ENCODE peak calls at places on chromosome 20, in ten cellular contexts. One of them, this sample, is unnamed.
A peak's percentile ranks its signal among the peaks of the same experiment; 100 is the strongest.

GRCh38 chr20:19661717-19662637 is 96.1 kb upstream of the RIN2 start:
- DNase-seq in heart right ventricle: peak; percentile 53
- DNase-seq in GM23248: peak; percentile 81
- DNase-seq in astrocyte: peak; percentile 35
- DNase-seq in aorta: no peak
- DNase-seq in psoas muscle: peak; percentile 29
- DNase-seq in pancreas: peak; percentile 54
- DNase-seq in naive thymus-derived CD4-positive, alpha-beta T cell: peak; percentile 34
- DNase-seq in ovary: peak; percentile 75
- DNase-seq in tibial nerve: peak; percentile 60
- DNase-seq in this sample: peak; percentile 58

GRCh38 chr20:62707281-62707941 is 1.2 kb upstream of the NTSR1 start:
- DNase-seq in aorta: no peak
- DNase-seq in psoas muscle: no peak
- DNase-seq in pancreas: peak; percentile 15
- DNase-seq in GM23248: no peak
- DNase-seq in heart right ventricle: no peak
- DNase-seq in ovary: no peak
- DNase-seq in naive thymus-derived CD4-positive, alpha-beta T cell: no peak
- DNase-seq in astrocyte: no peak
- DNase-seq in tibial nerve: no peak
- DNase-seq in this sample: no peak

GRCh38 chr20:739736-740135 is 28.6 kb downstream of the SLC52A3 start:
- DNase-seq in aorta: no peak
- DNase-seq in astrocyte: no peak
- DNase-seq in GM23248: no peak
- DNase-seq in ovary: no peak
- DNase-seq in naive thymus-derived CD4-positive, alpha-beta T cell: no peak
- DNase-seq in pancreas: no peak
- DNase-seq in psoas muscle: no peak
- DNase-seq in tibial nerve: no peak
- DNase-seq in heart right ventricle: no peak
- DNase-seq in this sample: no peak

GRCh38 chr20:3734111-3734843 is 1.8 kb downstream of the HSPA12B start:
- DNase-seq in aorta: no peak
- DNase-seq in pancreas: no peak
- DNase-seq in ovary: peak; percentile 54
- DNase-seq in naive thymus-derived CD4-positive, alpha-beta T cell: no peak
- DNase-seq in astrocyte: no peak
- DNase-seq in GM23248: no peak
- DNase-seq in psoas muscle: no peak
- DNase-seq in heart right ventricle: no peak
- DNase-seq in tibial nerve: no peak
- DNase-seq in this sample: peak; percentile 61

GRCh38 chr20:5845686-5846651 is 95.8 kb downstream of the SHLD1 start:
- DNase-seq in pancreas: no peak
- DNase-seq in ovary: no peak
- DNase-seq in naive thymus-derived CD4-positive, alpha-beta T cell: no peak
- DNase-seq in GM23248: peak; percentile 49
- DNase-seq in aorta: no peak
- DNase-seq in astrocyte: peak; percentile 18
- DNase-seq in psoas muscle: no peak
- DNase-seq in heart right ventricle: no peak
- DNase-seq in tibial nerve: no peak
- DNase-seq in this sample: no peak

GRCh38 chr20:37976862-37977261 is 56.4 kb downstream of the TTI1 start:
- DNase-seq in GM23248: no peak
- DNase-seq in naive thymus-derived CD4-positive, alpha-beta T cell: peak; percentile 16
- DNase-seq in aorta: no peak
- DNase-seq in ovary: no peak
- DNase-seq in tibial nerve: no peak
- DNase-seq in astrocyte: no peak
- DNase-seq in psoas muscle: no peak
- DNase-seq in heart right ventricle: no peak
- DNase-seq in pancreas: no peak
- DNase-seq in this sample: no peak

GRCh38 chr20:61919675-61920365 is 145.9 kb downstream of the TAF4 start:
- DNase-seq in astrocyte: no peak
- DNase-seq in psoas muscle: no peak
- DNase-seq in heart right ventricle: no peak
- DNase-seq in ovary: no peak
- DNase-seq in aorta: no peak
- DNase-seq in GM23248: no peak
- DNase-seq in tibial nerve: no peak
- DNase-seq in pancreas: no peak
- DNase-seq in naive thymus-derived CD4-positive, alpha-beta T cell: no peak
- DNase-seq in this sample: no peak

GRCh38 chr20:63828545-63828944 is 2.5 kb downstream of the ZBTB46 start:
- DNase-seq in psoas muscle: no peak
- DNase-seq in ovary: no peak
- DNase-seq in pancreas: no peak
- DNase-seq in GM23248: no peak
- DNase-seq in heart right ventricle: no peak
- DNase-seq in astrocyte: no peak
- DNase-seq in naive thymus-derived CD4-positive, alpha-beta T cell: no peak
- DNase-seq in tibial nerve: no peak
- DNase-seq in aorta: no peak
- DNase-seq in this sample: no peak

GRCh38 chr20:11207749-11208502 is 534.1 kb upstream of the JAG1 start:
- DNase-seq in astrocyte: peak; percentile 90
- DNase-seq in aorta: peak; percentile 78
- DNase-seq in ovary: no peak
- DNase-seq in tibial nerve: no peak
- DNase-seq in psoas muscle: no peak
- DNase-seq in GM23248: peak; percentile 85
- DNase-seq in naive thymus-derived CD4-positive, alpha-beta T cell: no peak
- DNase-seq in pancreas: peak; percentile 55
- DNase-seq in heart right ventricle: no peak
- DNase-seq in this sample: no peak

GRCh38 chr20:37567671-37568588 is 40.3 kb upstream of the BLCAP start:
- DNase-seq in naive thymus-derived CD4-positive, alpha-beta T cell: no peak
- DNase-seq in GM23248: peak; percentile 12
- DNase-seq in heart right ventricle: no peak
- DNase-seq in tibial nerve: no peak
- DNase-seq in pancreas: no peak
- DNase-seq in aorta: no peak
- DNase-seq in psoas muscle: no peak
- DNase-seq in ovary: no peak
- DNase-seq in astrocyte: no peak
- DNase-seq in this sample: no peak

GRCh38 chr20:33441142-33441955 is 2.2 kb downstream of the SNTA1 start:
- DNase-seq in astrocyte: no peak
- DNase-seq in naive thymus-derived CD4-positive, alpha-beta T cell: no peak
- DNase-seq in GM23248: no peak
- DNase-seq in tibial nerve: no peak
- DNase-seq in psoas muscle: no peak
- DNase-seq in ovary: no peak
- DNase-seq in pancreas: no peak
- DNase-seq in heart right ventricle: no peak
- DNase-seq in aorta: no peak
- DNase-seq in this sample: no peak

GRCh38 chr20:38804682-38805501 is 605 bp upstream of the PPP1R16B start:
- DNase-seq in ovary: no peak
- DNase-seq in heart right ventricle: no peak
- DNase-seq in tibial nerve: no peak
- DNase-seq in astrocyte: no peak
- DNase-seq in GM23248: no peak
- DNase-seq in aorta: no peak
- DNase-seq in pancreas: no peak
- DNase-seq in psoas muscle: peak; percentile 25
- DNase-seq in naive thymus-derived CD4-positive, alpha-beta T cell: peak; percentile 91
- DNase-seq in this sample: no peak

GRCh38 chr20:62350098-62350628 is 16.9 kb downstream of the LAMA5 start:
- DNase-seq in astrocyte: no peak
- DNase-seq in psoas muscle: peak; percentile 9
- DNase-seq in heart right ventricle: no peak
- DNase-seq in pancreas: peak; percentile 48
- DNase-seq in aorta: no peak
- DNase-seq in GM23248: no peak
- DNase-seq in naive thymus-derived CD4-positive, alpha-beta T cell: no peak
- DNase-seq in tibial nerve: no peak
- DNase-seq in ovary: peak; percentile 17
- DNase-seq in this sample: peak; percentile 72

GRCh38 chr20:47027042-47027441 is 132.4 kb downstream of the EYA2 start:
- DNase-seq in ovary: no peak
- DNase-seq in pancreas: no peak
- DNase-seq in psoas muscle: peak; percentile 21
- DNase-seq in naive thymus-derived CD4-positive, alpha-beta T cell: no peak
- DNase-seq in GM23248: peak; percentile 43
- DNase-seq in heart right ventricle: no peak
- DNase-seq in astrocyte: no peak
- DNase-seq in tibial nerve: no peak
- DNase-seq in aorta: no peak
- DNase-seq in this sample: no peak

GRCh38 chr20:6942266-6942665 is 174.8 kb downstream of the BMP2 start:
- DNase-seq in GM23248: no peak
- DNase-seq in ovary: no peak
- DNase-seq in pancreas: no peak
- DNase-seq in astrocyte: no peak
- DNase-seq in tibial nerve: no peak
- DNase-seq in aorta: no peak
- DNase-seq in naive thymus-derived CD4-positive, alpha-beta T cell: no peak
- DNase-seq in heart right ventricle: no peak
- DNase-seq in psoas muscle: no peak
- DNase-seq in this sample: no peak

GRCh38 chr20:2602046-2602735 is 50.2 kb upstream of the NOP56 start:
- DNase-seq in ovary: no peak
- DNase-seq in naive thymus-derived CD4-positive, alpha-beta T cell: no peak
- DNase-seq in astrocyte: no peak
- DNase-seq in tibial nerve: no peak
- DNase-seq in GM23248: no peak
- DNase-seq in pancreas: no peak
- DNase-seq in aorta: no peak
- DNase-seq in heart right ventricle: no peak
- DNase-seq in psoas muscle: no peak
- DNase-seq in this sample: no peak

GRCh38 chr20:1291191-1291741 is 25.2 kb downstream of the SNPH start:
- DNase-seq in tibial nerve: no peak
- DNase-seq in astrocyte: peak; percentile 45
- DNase-seq in psoas muscle: no peak
- DNase-seq in ovary: no peak
- DNase-seq in GM23248: peak; percentile 28
- DNase-seq in heart right ventricle: no peak
- DNase-seq in aorta: no peak
- DNase-seq in pancreas: no peak
- DNase-seq in naive thymus-derived CD4-positive, alpha-beta T cell: no peak
- DNase-seq in this sample: no peak

GRCh38 chr20:20820104-20820503 is 107.7 kb upstream of the RALGAPA2 start:
- DNase-seq in aorta: no peak
- DNase-seq in ovary: no peak
- DNase-seq in heart right ventricle: no peak
- DNase-seq in tibial nerve: no peak
- DNase-seq in GM23248: peak; percentile 30
- DNase-seq in astrocyte: no peak
- DNase-seq in pancreas: peak; percentile 30
- DNase-seq in psoas muscle: no peak
- DNase-seq in naive thymus-derived CD4-positive, alpha-beta T cell: no peak
- DNase-seq in this sample: no peak

GRCh38 chr20:15310361-15310760 is 972.9 kb upstream of the FLRT3 start:
- DNase-seq in naive thymus-derived CD4-positive, alpha-beta T cell: no peak
- DNase-seq in tibial nerve: no peak
- DNase-seq in GM23248: no peak
- DNase-seq in heart right ventricle: no peak
- DNase-seq in psoas muscle: no peak
- DNase-seq in pancreas: no peak
- DNase-seq in astrocyte: no peak
- DNase-seq in aorta: no peak
- DNase-seq in ovary: no peak
- DNase-seq in this sample: no peak
- H3K4me1 ChIP-seq in naive thymus-derived CD4-positive, alpha-beta T cell: no peaks in the 10 kb centered on the region
- H3K4me1 ChIP-seq in tibial nerve: no peaks in the 10 kb centered on the region
- H3K4me1 ChIP-seq in GM23248: no peaks in the 10 kb centered on the region
- H3K4me1 ChIP-seq in heart right ventricle: no peaks in the 10 kb centered on the region
- H3K4me1 ChIP-seq in psoas muscle: no peaks in the 10 kb centered on the region
- H3K4me1 ChIP-seq in pancreas: no peaks in the 10 kb centered on the region
- H3K4me1 ChIP-seq in astrocyte: no peaks in the 10 kb centered on the region
- H3K4me1 ChIP-seq in aorta: no peaks in the 10 kb centered on the region
- H3K4me1 ChIP-seq in ovary: no peaks in the 10 kb centered on the region
- H3K4me1 ChIP-seq in this sample: no peaks in the 10 kb centered on the region

DNA sequence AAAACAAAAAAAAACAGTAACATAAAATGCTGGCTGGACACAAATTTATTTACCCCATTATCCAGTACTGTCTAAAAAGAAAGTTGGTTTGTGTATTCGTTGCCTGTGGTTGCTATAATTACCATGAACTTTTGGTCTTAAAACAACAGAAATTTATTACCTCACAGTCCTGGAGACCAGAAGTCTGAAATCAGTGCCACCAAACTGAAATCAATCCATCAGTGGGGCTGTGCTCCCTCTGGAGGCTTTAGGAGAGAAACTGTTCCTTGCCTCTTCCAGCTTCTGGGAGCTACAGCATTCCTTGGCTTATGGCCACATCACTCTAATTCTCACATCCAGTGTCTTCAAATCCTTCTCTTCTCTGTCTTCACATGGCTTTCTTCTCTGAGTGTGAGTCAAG is 79.4 kb downstream of the SNX5 start:
- DNase-seq in aorta: no peak
- DNase-seq in astrocyte: peak; percentile 20
- DNase-seq in heart right ventricle: no peak
- DNase-seq in psoas muscle: no peak
- DNase-seq in tibial nerve: no peak
- DNase-seq in GM23248: peak; percentile 48
- DNase-seq in naive thymus-derived CD4-positive, alpha-beta T cell: no peak
- DNase-seq in ovary: no peak
- DNase-seq in pancreas: no peak
- DNase-seq in this sample: no peak
- H3K4me1 ChIP-seq in aorta: no peaks in the 10 kb centered on the region
- H3K4me1 ChIP-seq in astrocyte: no peaks in the 10 kb centered on the region
- H3K4me1 ChIP-seq in heart right ventricle: peaks cover 5% of the 10 kb centered on the region
- H3K4me1 ChIP-seq in psoas muscle: no peaks in the 10 kb centered on the region
- H3K4me1 ChIP-seq in tibial nerve: peaks cover 4% of the 10 kb centered on the region
- H3K4me1 ChIP-seq in GM23248: no peaks in the 10 kb centered on the region
- H3K4me1 ChIP-seq in naive thymus-derived CD4-positive, alpha-beta T cell: no peaks in the 10 kb centered on the region
- H3K4me1 ChIP-seq in ovary: peaks cover 3% of the 10 kb centered on the region
- H3K4me1 ChIP-seq in pancreas: no peaks in the 10 kb centered on the region
- H3K4me1 ChIP-seq in this sample: peaks cover 10% of the 10 kb centered on the region

GRCh38 chr20:58402305-58402704 is 13.3 kb downstream of the VAPB start:
- DNase-seq in heart right ventricle: no peak
- DNase-seq in tibial nerve: no peak
- DNase-seq in astrocyte: no peak
- DNase-seq in pancreas: no peak
- DNase-seq in aorta: no peak
- DNase-seq in GM23248: no peak
- DNase-seq in ovary: no peak
- DNase-seq in naive thymus-derived CD4-positive, alpha-beta T cell: no peak
- DNase-seq in psoas muscle: no peak
- DNase-seq in this sample: no peak
- H3K4me1 ChIP-seq in heart right ventricle: no peaks in the 10 kb centered on the region
- H3K4me1 ChIP-seq in tibial nerve: peaks cover 19% of the 10 kb centered on the region
- H3K4me1 ChIP-seq in astrocyte: peaks cover 9% of the 10 kb centered on the region
- H3K4me1 ChIP-seq in pancreas: peaks cover 17% of the 10 kb centered on the region
- H3K4me1 ChIP-seq in aorta: no peaks in the 10 kb centered on the region
- H3K4me1 ChIP-seq in GM23248: peaks cover 14% of the 10 kb centered on the region
- H3K4me1 ChIP-seq in ovary: peaks cover 12% of the 10 kb centered on the region
- H3K4me1 ChIP-seq in naive thymus-derived CD4-positive, alpha-beta T cell: peaks cover 25% of the 10 kb centered on the region
- H3K4me1 ChIP-seq in psoas muscle: peaks cover 55% of the 10 kb centered on the region
- H3K4me1 ChIP-seq in this sample: peaks cover 22% of the 10 kb centered on the region

DNA sequence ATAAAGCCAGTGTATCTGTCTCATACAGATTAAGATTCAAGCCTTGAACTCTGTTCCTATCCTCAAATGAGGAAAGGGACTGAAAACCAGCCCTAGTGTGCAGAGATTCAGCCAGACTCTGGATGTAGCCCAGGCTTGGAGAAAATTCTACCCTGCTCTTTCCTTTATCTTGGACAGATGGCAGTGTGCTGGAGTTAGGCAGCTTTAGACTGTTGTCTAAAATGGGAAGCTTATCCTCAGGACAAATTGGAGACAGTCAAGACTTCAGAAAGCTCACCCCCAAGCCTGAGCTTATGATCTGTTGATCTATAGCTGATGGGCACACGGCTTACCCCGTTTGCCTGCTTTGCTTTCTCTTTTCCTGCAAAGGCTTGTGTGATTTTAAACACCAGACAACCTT is 1057.5 kb downstream of the KIF16B start:
- DNase-seq in heart right ventricle: no peak
- DNase-seq in ovary: no peak
- DNase-seq in aorta: no peak
- DNase-seq in naive thymus-derived CD4-positive, alpha-beta T cell: no peak
- DNase-seq in GM23248: no peak
- DNase-seq in astrocyte: no peak
- DNase-seq in tibial nerve: no peak
- DNase-seq in psoas muscle: no peak
- DNase-seq in pancreas: no peak
- DNase-seq in this sample: no peak
- H3K4me1 ChIP-seq in heart right ventricle: no peaks in the 10 kb centered on the region
- H3K4me1 ChIP-seq in ovary: no peaks in the 10 kb centered on the region
- H3K4me1 ChIP-seq in aorta: no peaks in the 10 kb centered on the region
- H3K4me1 ChIP-seq in naive thymus-derived CD4-positive, alpha-beta T cell: no peaks in the 10 kb centered on the region
- H3K4me1 ChIP-seq in GM23248: no peaks in the 10 kb centered on the region
- H3K4me1 ChIP-seq in astrocyte: no peaks in the 10 kb centered on the region
- H3K4me1 ChIP-seq in tibial nerve: peaks cover 3% of the 10 kb centered on the region
- H3K4me1 ChIP-seq in psoas muscle: no peaks in the 10 kb centered on the region
- H3K4me1 ChIP-seq in pancreas: no peaks in the 10 kb centered on the region
- H3K4me1 ChIP-seq in this sample: no peaks in the 10 kb centered on the region